ENCODE peak calls at places on chromosomes 6 and 20, in seven cellular contexts. K, L, E, X, U, D and I are unnamed samples.

GRCh38 chr6:44255848-44256247 is 1.5 kb downstream of the SLC35B2 start:
- DNase-seq in L (no peak), D (no peak), K (no peak), U (no peak), E (no peak), X (no peak), I (no peak)

GRCh38 chr6:139265512-139266190 is 26.1 kb downstream of the TXLNB start:
- DNase-seq in U (no peak), E (no peak), D (no peak), L (no peak), X (no peak), K (no peak), I (no peak)

GRCh38 chr20:46649965-46650542 is 1.2 kb downstream of the SLC13A3 start:
- DNase-seq in K (no peak), X (no peak), D (no peak), E (no peak), L (no peak), U (no peak), I (no peak)

GRCh38 chr6:158560787-158561246 is 926 bp downstream of the TMEM181 start:
- DNase-seq in U (no peak), D (peak; percentile 43), E (no peak), L (no peak), K (no peak), X (peak; percentile 42), I (no peak)

GRCh38 chr20:60453847-60454246 is 495.6 kb downstream of the CDH26 start:
- DNase-seq in X (peak; percentile 48), D (no peak), K (no peak), U (peak; percentile 41), L (no peak), E (no peak), I (no peak)

GRCh38 chr6:26474439-26474881 is 16.7 kb downstream of the BTN2A1 start:
- DNase-seq in L (no peak), K (no peak), X (no peak), E (no peak), D (no peak), U (no peak), I (no peak)

GRCh38 chr6:53961679-53962370 is 149.4 kb upstream of the MLIP start:
- DNase-seq in D (no peak), E (no peak), U (no peak), X (peak; percentile 53), K (no peak), L (no peak), I (peak; percentile 69)

GRCh38 chr6:71387179-71387578 is 98.6 kb downstream of the OGFRL1 start:
- DNase-seq in X (no peak), U (no peak), E (no peak), D (no peak), L (no peak), K (no peak), I (no peak)

GRCh38 chr20:36824142-36824940 is 50.8 kb upstream of the DSN1 start:
- DNase-seq in X (no peak), K (no peak), E (no peak), D (no peak), U (no peak), L (no peak), I (no peak)

GRCh38 chr20:62710886-62711702 is 2.5 kb downstream of the NTSR1 start:
- DNase-seq in E (no peak), X (no peak), U (no peak), D (no peak), K (no peak), L (no peak), I (no peak)

GRCh38 chr20:22285555-22285954 is 298.8 kb downstream of the FOXA2 start:
- DNase-seq in X (no peak), L (no peak), K (no peak), D (no peak), U (no peak), E (no peak), I (no peak)

GRCh38 chr6:98828991-98829411 is 5.4 kb upstream of the POU3F2 start:
- DNase-seq in K (no peak), E (no peak), X (peak; percentile 62), D (no peak), L (no peak), U (no peak), I (no peak)

GRCh38 chr6:52483671-52484003 is 63.5 kb downstream of the EFHC1 start:
- DNase-seq in U (no peak), D (no peak), X (no peak), E (no peak), K (no peak), L (no peak), I (no peak)

GRCh38 chr6:2641044-2641673 is 109.6 kb downstream of the MYLK4 start:
- DNase-seq in L (no peak), U (no peak), E (no peak), K (no peak), D (no peak), X (no peak), I (no peak)

GRCh38 chr20:5524886-5525285 is 208.1 kb upstream of the PROKR2 start:
- DNase-seq in L (no peak), E (no peak), U (no peak), K (no peak), D (no peak), X (no peak), I (peak; percentile 17)

GRCh38 chr6:105733556-105734162 is 330.8 kb upstream of the PREP start:
- DNase-seq in K (no peak), D (no peak), L (no peak), U (peak; percentile 0), E (no peak), X (peak; percentile 59), I (peak; percentile 14)

GRCh38 chr6:158996863-158997262 is 3.1 kb downstream of the RSPH3 start:
- DNase-seq in K (no peak), D (no peak), L (no peak), U (no peak), X (no peak), E (no peak), I (no peak)

GRCh38 chr6:85015396-85015990 is 251.1 kb upstream of the TBX18 start:
- DNase-seq in E (no peak), D (peak; percentile 51), U (no peak), X (peak; percentile 85), L (no peak), K (no peak), I (no peak)

GRCh38 chr6:98824163-98824906 is 10.0 kb upstream of the POU3F2 start:
- DNase-seq in E (no peak), L (no peak), X (peak; percentile 65), U (no peak), K (no peak), D (no peak), I (no peak)

GRCh38 chr20:49245921-49246740 is 26.9 kb downstream of the DDX27 start:
- DNase-seq in U (peak; percentile 11), D (no peak), K (no peak), L (no peak), X (peak; percentile 56), E (no peak), I (peak; percentile 57)

GRCh38 chr6:150269857-150270223 is 99.0 kb upstream of the IYD start:
- DNase-seq in U (no peak), D (no peak), E (no peak), X (no peak), L (no peak), K (no peak), I (no peak)

GRCh38 chr20:42484790-42485365 is 704.8 kb downstream of the PTPRT start:
- DNase-seq in X (no peak), L (no peak), U (no peak), D (no peak), E (no peak), K (no peak), I (no peak)

GRCh38 chr6:149717588-149718458 is at the start of gene LATS1:
- DNase-seq in K (peak; percentile 82), L (peak; percentile 92), X (peak; percentile 92), U (peak; percentile 88), D (peak; percentile 93), E (peak; percentile 92), I (peak; percentile 55)

GRCh38 chr6:157221049-157221816 is 102.1 kb downstream of the TMEM242 start:
- DNase-seq in K (peak; percentile 69), X (no peak), E (peak; percentile 94), U (peak; percentile 59), L (peak; percentile 75), D (peak; percentile 94), I (no peak)

GRCh38 chr20:8803065-8803464 is 265.8 kb upstream of the PLCB4 start:
- DNase-seq in L (no peak), D (no peak), U (no peak), K (no peak), E (no peak), X (no peak), I (no peak)

GRCh38 chr6:69894578-69895347 is 28.4 kb downstream of the COL19A1 start:
- DNase-seq in U (no peak), L (no peak), D (no peak), K (no peak), X (peak; percentile 13), E (no peak), I (no peak)

GRCh38 chr20:46394872-46395470 is 11.4 kb downstream of the ELMO2 start:
- DNase-seq in X (no peak), D (no peak), K (no peak), U (peak; percentile 65), E (no peak), L (no peak), I (no peak)

GRCh38 chr6:18497006-18497405 is 109.9 kb downstream of the RNF144B start:
- DNase-seq in L (no peak), E (no peak), U (no peak), K (no peak), D (no peak), X (no peak), I (no peak)

GRCh38 chr6:30721198-30722024 is 1.3 kb downstream of the TUBB start:
- DNase-seq in E (peak; percentile 92), X (peak; percentile 96), K (peak; percentile 96), D (peak; percentile 91), U (peak; percentile 74), L (peak; percentile 90), I (peak; percentile 70)

GRCh38 chr6:98136333-98136732 is 698.0 kb upstream of the POU3F2 start:
- DNase-seq in U (peak; percentile 62), X (peak; percentile 76), L (no peak), D (no peak), E (no peak), K (no peak), I (no peak)

GRCh38 chr20:59084041-59084841 is 41.7 kb upstream of the PRELID3B start:
- DNase-seq in K (no peak), L (no peak), U (peak; percentile 38), D (peak; percentile 22), E (no peak), X (no peak), I (peak; percentile 29)

GRCh38 chr6:169343886-169344525 is 90.4 kb upstream of the THBS2 start:
- DNase-seq in D (no peak), X (no peak), U (no peak), K (no peak), E (no peak), L (no peak), I (no peak)

GRCh38 chr20:45894797-45895196 is 3.7 kb downstream of the CTSA start:
- DNase-seq in U (no peak), K (no peak), E (no peak), X (no peak), D (no peak), L (no peak), I (no peak)

GRCh38 chr6:116190550-116190949 is 63.3 kb downstream of the TSPYL4 start:
- DNase-seq in D (no peak), U (no peak), L (no peak), E (no peak), K (no peak), X (no peak), I (no peak)

GRCh38 chr20:481167-481566 is 18.8 kb upstream of the TBC1D20 start:
- DNase-seq in X (no peak), D (no peak), U (no peak), K (no peak), E (no peak), L (no peak), I (no peak)

GRCh38 chr6:27873101-27874030 is 38.8 kb downstream of the OR2B2 start:
- DNase-seq in X (peak; percentile 68), E (peak; percentile 60), L (peak; percentile 53), U (peak; percentile 35), K (no peak), D (no peak), I (no peak)